ENCODE peak calls at places on chromosomes 16 and 17, in six cellular contexts. One of them, this sample, is unnamed.

GRCh38 chr16:29714972-29715371 is 30.8 kb downstream of the C16orf54 start:
- DNase-seq in caudate nucleus: no peak
- DNase-seq in GM12892: no peak
- DNase-seq in nucleus accumbens: no peak
- DNase-seq in ACHN: no peak
- DNase-seq in substantia nigra: no peak
- DNase-seq in this sample: no peak

GRCh38 chr17:56292628-56293027 is 139.4 kb downstream of the ANKFN1 start:
- DNase-seq in ACHN: no peak
- DNase-seq in caudate nucleus: no peak
- DNase-seq in nucleus accumbens: no peak
- DNase-seq in GM12892: no peak
- DNase-seq in substantia nigra: no peak
- DNase-seq in this sample: no peak

GRCh38 chr16:65842067-65842466 is 524.4 kb upstream of the CDH5 start:
- DNase-seq in ACHN: no peak
- DNase-seq in nucleus accumbens: no peak
- DNase-seq in substantia nigra: no peak
- DNase-seq in caudate nucleus: no peak
- DNase-seq in GM12892: no peak
- DNase-seq in this sample: no peak

GRCh38 chr16:445566-445965 is 20.1 kb downstream of the RAB11FIP3 start:
- DNase-seq in substantia nigra: no peak
- DNase-seq in caudate nucleus: no peak
- DNase-seq in nucleus accumbens: no peak
- DNase-seq in GM12892: no peak
- DNase-seq in ACHN: no peak
- DNase-seq in this sample: no peak

GRCh38 chr16:57795431-57795878 is 6.8 kb downstream of the KIFC3 start:
- DNase-seq in nucleus accumbens: peak
- DNase-seq in substantia nigra: no peak
- DNase-seq in caudate nucleus: no peak
- DNase-seq in GM12892: no peak
- DNase-seq in ACHN: peak
- DNase-seq in this sample: peak

GRCh38 chr17:72150632-72151460 is 30.0 kb downstream of the SOX9 start:
- DNase-seq in caudate nucleus: peak
- DNase-seq in ACHN: no peak
- DNase-seq in substantia nigra: peak
- DNase-seq in nucleus accumbens: peak
- DNase-seq in GM12892: no peak
- DNase-seq in this sample: no peak

GRCh38 chr16:20333120-20333519 is 5.8 kb upstream of the GP2 start:
- DNase-seq in substantia nigra: no peak
- DNase-seq in GM12892: no peak
- DNase-seq in ACHN: no peak
- DNase-seq in caudate nucleus: no peak
- DNase-seq in nucleus accumbens: no peak
- DNase-seq in this sample: no peak

GRCh38 chr17:72056727-72057290 is 64.0 kb upstream of the SOX9 start:
- DNase-seq in GM12892: no peak
- DNase-seq in ACHN: no peak
- DNase-seq in nucleus accumbens: no peak
- DNase-seq in caudate nucleus: no peak
- DNase-seq in substantia nigra: no peak
- DNase-seq in this sample: no peak

GRCh38 chr16:59886021-59886420 is 1151.9 kb upstream of the GOT2 start:
- DNase-seq in caudate nucleus: no peak
- DNase-seq in GM12892: no peak
- DNase-seq in substantia nigra: no peak
- DNase-seq in nucleus accumbens: no peak
- DNase-seq in ACHN: peak
- DNase-seq in this sample: peak

GRCh38 chr16:15484662-15485061 is 50.3 kb downstream of the BMERB1 start:
- DNase-seq in nucleus accumbens: no peak
- DNase-seq in GM12892: no peak
- DNase-seq in substantia nigra: no peak
- DNase-seq in caudate nucleus: no peak
- DNase-seq in ACHN: no peak
- DNase-seq in this sample: no peak

GRCh38 chr17:47822785-47823184 is 1.2 kb upstream of the OSBPL7 start:
- DNase-seq in substantia nigra: no peak
- DNase-seq in ACHN: no peak
- DNase-seq in nucleus accumbens: no peak
- DNase-seq in GM12892: no peak
- DNase-seq in caudate nucleus: no peak
- DNase-seq in this sample: no peak

GRCh38 chr16:71179569-71179968 is 51.0 kb downstream of the HYDIN start:
- DNase-seq in substantia nigra: no peak
- DNase-seq in caudate nucleus: no peak
- DNase-seq in ACHN: no peak
- DNase-seq in nucleus accumbens: no peak
- DNase-seq in GM12892: no peak
- DNase-seq in this sample: no peak

GRCh38 chr16:2614761-2615191 is 67.5 kb upstream of the KCTD5 start:
- DNase-seq in caudate nucleus: no peak
- DNase-seq in ACHN: no peak
- DNase-seq in substantia nigra: no peak
- DNase-seq in nucleus accumbens: no peak
- DNase-seq in GM12892: no peak
- DNase-seq in this sample: no peak

GRCh38 chr17:976316-976715 is 3.3 kb downstream of the NXN start:
- DNase-seq in ACHN: no peak
- DNase-seq in GM12892: no peak
- DNase-seq in caudate nucleus: no peak
- DNase-seq in nucleus accumbens: no peak
- DNase-seq in substantia nigra: no peak
- DNase-seq in this sample: no peak

GRCh38 chr17:64133546-64134215 is 3.7 kb upstream of the ERN1 start:
- DNase-seq in GM12892: no peak
- DNase-seq in ACHN: peak
- DNase-seq in substantia nigra: no peak
- DNase-seq in caudate nucleus: no peak
- DNase-seq in nucleus accumbens: no peak
- DNase-seq in this sample: peak

GRCh38 chr17:49438885-49439284 is 24.2 kb upstream of the PHB1 start:
- DNase-seq in nucleus accumbens: no peak
- DNase-seq in ACHN: no peak
- DNase-seq in caudate nucleus: no peak
- DNase-seq in substantia nigra: no peak
- DNase-seq in GM12892: peak
- DNase-seq in this sample: no peak

GRCh38 chr17:68456529-68457167 is 648 bp downstream of the WIPI1 start:
- DNase-seq in GM12892: no peak
- DNase-seq in substantia nigra: peak
- DNase-seq in ACHN: peak
- DNase-seq in caudate nucleus: peak
- DNase-seq in nucleus accumbens: no peak
- DNase-seq in this sample: peak